ENCODE peak calls at places on chromosomes 13 and 19, in four cellular contexts. One of them, this sample, is unnamed. For H3K4me1, the result is how much of the 10 kb centered on the place peaks cover.

GRCh38 chr13:24180743-24181384 is 20.3 kb downstream of the SPATA13 start:
- DNase-seq in A549: no peak
- DNase-seq in transverse colon: no peak
- DNase-seq in stomach: no peak
- DNase-seq in this sample: no peak

GRCh38 chr19:1101337-1101698 is 2.5 kb upstream of the GPX4 start:
- DNase-seq in transverse colon: peak
- DNase-seq in stomach: peak
- DNase-seq in A549: no peak
- DNase-seq in this sample: no peak

GRCh38 chr13:30020726-30021312 is 170.4 kb upstream of the UBL3 start:
- DNase-seq in transverse colon: no peak
- DNase-seq in stomach: no peak
- DNase-seq in A549: no peak
- DNase-seq in this sample: no peak

GRCh38 chr13:113453962-113454361 is 674 bp upstream of the ADPRHL1 start:
- DNase-seq in A549: no peak
- DNase-seq in transverse colon: no peak
- DNase-seq in stomach: no peak
- DNase-seq in this sample: no peak

GRCh38 chr13:29674532-29674931 is 79.0 kb upstream of the SLC7A1 start:
- DNase-seq in transverse colon: no peak
- DNase-seq in A549: no peak
- DNase-seq in stomach: no peak
- DNase-seq in this sample: no peak

GRCh38 chr13:94586371-94586770 is 9.6 kb downstream of the TGDS start:
- DNase-seq in stomach: no peak
- DNase-seq in A549: no peak
- DNase-seq in transverse colon: no peak
- DNase-seq in this sample: no peak

GRCh38 chr13:82467626-82468025 is 1414.6 kb downstream of the SLITRK1 start:
- DNase-seq in transverse colon: no peak
- DNase-seq in A549: no peak
- DNase-seq in stomach: no peak
- DNase-seq in this sample: no peak

GRCh38 chr19:8360196-8360595 is 3.8 kb upstream of the ANGPTL4 start:
- DNase-seq in stomach: no peak
- DNase-seq in transverse colon: no peak
- DNase-seq in A549: no peak
- DNase-seq in this sample: no peak

GRCh38 chr19:1223018-1223855 is 14.6 kb downstream of the CBARP start:
- DNase-seq in A549: no peak
- DNase-seq in stomach: no peak
- DNase-seq in transverse colon: no peak
- DNase-seq in this sample: no peak

GRCh38 chr19:19550454-19550842 is 12.4 kb downstream of the CILP2 start:
- DNase-seq in stomach: no peak
- DNase-seq in A549: no peak
- DNase-seq in transverse colon: no peak
- DNase-seq in this sample: no peak

GRCh38 chr19:50046649-50047503 is 21.1 kb downstream of the ZNF473 start:
- DNase-seq in stomach: peak
- DNase-seq in transverse colon: peak
- DNase-seq in A549: no peak
- DNase-seq in this sample: peak

GRCh38 chr13:54210397-54211050 is 1181.9 kb downstream of the OLFM4 start:
- DNase-seq in transverse colon: no peak
- DNase-seq in stomach: no peak
- DNase-seq in A549: no peak
- DNase-seq in this sample: no peak

GRCh38 chr13:50230365-50230978 is 215.2 kb downstream of the KCNRG start:
- DNase-seq in transverse colon: no peak
- DNase-seq in stomach: no peak
- DNase-seq in A549: no peak
- DNase-seq in this sample: no peak

GRCh38 chr19:35911790-35912189 is 3.7 kb upstream of the TYROBP start:
- DNase-seq in stomach: peak
- DNase-seq in A549: no peak
- DNase-seq in transverse colon: no peak
- DNase-seq in this sample: no peak

GRCh38 chr19:743168-743687 is 7.7 kb upstream of the MISP start:
- DNase-seq in stomach: peak
- DNase-seq in transverse colon: peak
- DNase-seq in A549: no peak
- DNase-seq in this sample: no peak

GRCh38 chr13:110525328-110526319 is 35.9 kb downstream of the RAB20 start:
- DNase-seq in stomach: no peak
- DNase-seq in A549: no peak
- DNase-seq in transverse colon: peak
- DNase-seq in this sample: no peak

GRCh38 chr13:114112231-114112825 is 20.1 kb downstream of the RASA3 start:
- DNase-seq in transverse colon: peak
- DNase-seq in stomach: no peak
- DNase-seq in A549: no peak
- DNase-seq in this sample: no peak

GRCh38 chr13:27126877-27127276 is 44.7 kb downstream of the USP12 start:
- DNase-seq in A549: no peak
- DNase-seq in stomach: no peak
- DNase-seq in transverse colon: no peak
- DNase-seq in this sample: no peak

GRCh38 chr13:23985846-23986245 is 88.5 kb upstream of the C1QTNF9B start:
- DNase-seq in stomach: no peak
- DNase-seq in A549: no peak
- DNase-seq in transverse colon: no peak
- DNase-seq in this sample: no peak

GRCh38 chr13:98570929-98571372 is 6.0 kb downstream of the STK24 start:
- DNase-seq in stomach: peak
- DNase-seq in transverse colon: peak
- DNase-seq in A549: no peak
- DNase-seq in this sample: no peak

GRCh38 chr13:110819203-110820014 is 95.5 kb downstream of the ANKRD10 start:
- DNase-seq in A549: peak
- DNase-seq in transverse colon: peak
- DNase-seq in stomach: peak
- DNase-seq in this sample: peak

GRCh38 chr19:4988770-4989251 is 19.9 kb downstream of the KDM4B start:
- DNase-seq in stomach: no peak
- DNase-seq in transverse colon: peak
- DNase-seq in A549: no peak
- DNase-seq in this sample: no peak

GRCh38 chr19:29318581-29318980 is 105.6 kb upstream of the UQCRFS1 start:
- DNase-seq in transverse colon: no peak
- DNase-seq in stomach: no peak
- DNase-seq in A549: no peak
- DNase-seq in this sample: no peak

GRCh38 chr13:111033172-111034133 is 81.7 kb upstream of the ARHGEF7 start:
- DNase-seq in A549: no peak
- DNase-seq in stomach: no peak
- DNase-seq in transverse colon: no peak
- DNase-seq in this sample: no peak

GRCh38 chr13:44815507-44816074 is 173.7 kb downstream of the NUFIP1 start:
- DNase-seq in A549: peak
- DNase-seq in stomach: no peak
- DNase-seq in transverse colon: no peak
- DNase-seq in this sample: no peak

GRCh38 chr19:38642176-38642575 is 5.3 kb upstream of the ACTN4 start:
- DNase-seq in A549: no peak
- DNase-seq in transverse colon: no peak
- DNase-seq in stomach: no peak
- DNase-seq in this sample: no peak

GRCh38 chr13:94263038-94263437 is 216.4 kb downstream of the DCT start:
- DNase-seq in stomach: no peak
- DNase-seq in transverse colon: no peak
- DNase-seq in A549: no peak
- DNase-seq in this sample: no peak

GRCh38 chr13:73849292-73849691 is 284.9 kb downstream of the KLF12 start:
- DNase-seq in stomach: no peak
- DNase-seq in A549: peak
- DNase-seq in transverse colon: peak
- DNase-seq in this sample: no peak

GRCh38 chr19:10289167-10289835 is 451 bp upstream of the ICAM5 start:
- DNase-seq in transverse colon: peak
- DNase-seq in stomach: peak
- DNase-seq in A549: no peak
- DNase-seq in this sample: no peak

GRCh38 chr19:37251308-37252229 is 33.6 kb downstream of the ZNF383 start:
- DNase-seq in stomach: peak
- DNase-seq in transverse colon: peak
- DNase-seq in A549: no peak
- DNase-seq in this sample: no peak

GRCh38 chr13:46509981-46510380 is 43.0 kb upstream of the LRCH1 start:
- DNase-seq in transverse colon: no peak
- DNase-seq in stomach: no peak
- DNase-seq in A549: no peak
- DNase-seq in this sample: no peak

GRCh38 chr19:37931941-37932655 is 25.1 kb downstream of the SIPA1L3 start:
- DNase-seq in stomach: peak
- DNase-seq in transverse colon: peak
- DNase-seq in A549: peak
- DNase-seq in this sample: no peak

GRCh38 chr19:51590441-51590840 is 19.4 kb downstream of the ZNF175 start:
- DNase-seq in stomach: no peak
- DNase-seq in transverse colon: no peak
- DNase-seq in A549: no peak
- DNase-seq in this sample: no peak

GRCh38 chr19:10214784-10215183 is 16.3 kb downstream of the S1PR2 start:
- DNase-seq in transverse colon: no peak
- DNase-seq in stomach: no peak
- DNase-seq in A549: no peak
- DNase-seq in this sample: no peak

GRCh38 chr13:75482070-75482819 is at the start of gene TBC1D4:
- DNase-seq in A549: peak
- DNase-seq in stomach: peak
- DNase-seq in transverse colon: peak
- DNase-seq in this sample: peak

GRCh38 chr19:30107351-30107750 is 165.3 kb downstream of the URI1 start:
- DNase-seq in A549: no peak
- DNase-seq in stomach: no peak
- DNase-seq in transverse colon: no peak
- DNase-seq in this sample: no peak

GRCh38 chr13:113648218-113648615 is 9.8 kb downstream of the ATP4B start:
- DNase-seq in transverse colon: peak
- DNase-seq in stomach: peak
- DNase-seq in A549: no peak
- DNase-seq in this sample: no peak

GRCh38 chr19:23913931-23914330 is 755 bp upstream of the ZNF726 start:
- DNase-seq in transverse colon: no peak
- DNase-seq in A549: no peak
- DNase-seq in stomach: no peak
- DNase-seq in this sample: no peak

GRCh38 chr13:99484405-99484981 is 16.8 kb upstream of the TM9SF2 start:
- DNase-seq in A549: no peak
- DNase-seq in transverse colon: no peak
- DNase-seq in stomach: no peak
- DNase-seq in this sample: no peak

GRCh38 chr19:37928527-37929286 is 21.7 kb downstream of the SIPA1L3 start:
- DNase-seq in stomach: no peak
- DNase-seq in A549: peak
- DNase-seq in transverse colon: no peak
- DNase-seq in this sample: no peak

GRCh38 chr19:45462174-45462573 is 5.6 kb upstream of the FOSB start:
- DNase-seq in transverse colon: no peak
- DNase-seq in A549: no peak
- DNase-seq in stomach: no peak
- DNase-seq in this sample: no peak
- H3K4me1 ChIP-seq in transverse colon: under half
- H3K4me1 ChIP-seq in A549: under half
- H3K4me1 ChIP-seq in stomach: under half
- H3K4me1 ChIP-seq in this sample: under half

GRCh38 chr13:106796280-106797047 is 228.5 kb upstream of the ARGLU1 start:
- DNase-seq in A549: no peak
- DNase-seq in stomach: no peak
- DNase-seq in transverse colon: no peak
- DNase-seq in this sample: no peak
- TF ChIP-seq EP300 in A549: no peak
- TF ChIP-seq EP300 in stomach: no peak
- TF ChIP-seq EP300 in transverse colon: no peak
- TF ChIP-seq EP300 in this sample: no peak

GRCh38 chr19:18427752-18428131 is 8.5 kb downstream of the SSBP4 start:
- DNase-seq in transverse colon: no peak
- DNase-seq in A549: no peak
- DNase-seq in stomach: no peak
- DNase-seq in this sample: no peak
- H3K4me1 ChIP-seq in transverse colon: under half
- H3K4me1 ChIP-seq in A549: under half
- H3K4me1 ChIP-seq in stomach: half or more
- H3K4me1 ChIP-seq in this sample: half or more

GRCh38 chr19:2627319-2627829 is 75.1 kb downstream of the GNG7 start:
- DNase-seq in A549: peak
- DNase-seq in stomach: peak
- DNase-seq in transverse colon: peak
- DNase-seq in this sample: peak
- TF ChIP-seq EP300 in A549: no peak
- TF ChIP-seq EP300 in stomach: peak
- TF ChIP-seq EP300 in transverse colon: peak
- TF ChIP-seq EP300 in this sample: peak

DNA sequence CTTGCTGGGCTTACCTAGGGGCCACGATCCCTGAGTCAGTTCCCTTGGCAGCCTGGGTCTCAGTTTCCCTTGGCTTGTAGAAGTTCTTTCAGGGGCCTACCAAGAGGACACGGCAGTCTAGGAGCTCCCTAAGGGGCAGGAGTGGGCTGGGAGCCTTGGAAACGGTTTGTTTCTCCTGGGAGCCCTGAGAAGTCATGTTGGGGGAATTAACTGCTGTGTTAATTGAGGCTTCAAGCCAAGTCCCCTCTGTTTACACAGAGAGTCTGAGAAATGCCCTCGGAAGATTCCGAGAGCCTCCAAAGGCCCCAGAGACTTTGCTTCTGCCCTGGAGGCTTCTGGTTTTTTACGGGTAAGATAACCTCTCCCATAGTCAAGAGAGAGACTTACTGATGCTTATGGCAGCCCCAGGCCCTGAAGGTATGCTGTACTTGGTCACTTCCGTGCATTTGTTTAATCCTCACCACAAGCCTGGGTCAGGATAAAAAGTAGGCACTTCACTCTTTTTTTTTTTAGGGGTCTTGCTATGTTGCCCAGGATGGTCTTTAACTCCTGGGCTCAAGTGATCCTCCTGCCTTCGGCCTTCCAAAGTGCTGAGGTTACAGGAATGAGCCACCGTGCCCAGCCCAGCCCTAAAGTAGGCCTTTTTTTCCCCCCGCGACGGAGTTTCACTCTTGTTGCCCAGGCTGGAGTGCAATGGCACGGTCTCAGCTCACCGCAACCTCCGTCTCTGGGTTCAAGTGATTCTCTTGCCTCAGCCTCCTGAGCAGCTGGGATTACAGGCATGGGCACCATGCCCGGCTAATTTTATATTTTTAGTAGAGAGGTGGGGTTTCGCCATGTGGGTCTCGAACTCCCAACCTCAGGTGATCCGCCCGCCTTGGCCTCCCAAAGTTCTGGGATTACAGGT is 15.1 kb downstream of the IER2 start:
- DNase-seq in transverse colon: no peak
- DNase-seq in A549: no peak
- DNase-seq in stomach: no peak
- DNase-seq in this sample: no peak
- H3K4me1 ChIP-seq in transverse colon: half or more
- H3K4me1 ChIP-seq in A549: half or more
- H3K4me1 ChIP-seq in stomach: half or more
- H3K4me1 ChIP-seq in this sample: half or more

This sample was measured in tibial nerve.